ENCODE peak calls at places on chromosome 16, in four cellular contexts. P is progenitor cell of endocrine pancreas, T is GM20000, M is cardiac muscle cell. I is an unnamed sample.

GRCh38 chr16:8173111-8173644 is 417.1 kb downstream of the TMEM114 start:
- DNase-seq in P (peak; percentile 69), T (peak; percentile 34), M (peak; percentile 26), I (peak; percentile 49)

GRCh38 chr16:53154513-53154912 is 99.7 kb downstream of the CHD9 start:
- DNase-seq in P (no peak), T (no peak), M (peak; percentile 11), I (no peak)

GRCh38 chr16:14378131-14378551 is 251.9 kb downstream of the PARN start:
- DNase-seq in P (no peak), T (no peak), M (peak; percentile 47), I (peak; percentile 63)

GRCh38 chr16:28105297-28105696 is 41.8 kb upstream of the GSG1L start:
- DNase-seq in P (no peak), T (no peak), M (no peak), I (no peak)

GRCh38 chr16:8375208-8375607 is 215.1 kb downstream of the TMEM114 start:
- DNase-seq in P (no peak), T (no peak), M (no peak), I (no peak)

GRCh38 chr16:66364117-66364958 is 2.2 kb upstream of the CDH5 start:
- DNase-seq in P (no peak), T (no peak), M (peak; percentile 85), I (no peak)

GRCh38 chr16:46884513-46885293 is 541 bp downstream of the GPT2 start:
- DNase-seq in P (no peak), T (no peak), M (peak; percentile 21), I (no peak)

GRCh38 chr16:74901606-74902005 is 83.3 kb downstream of the WDR59 start:
- DNase-seq in P (no peak), T (no peak), M (no peak), I (no peak)

GRCh38 chr16:30112197-30113030 is 923 bp downstream of the GDPD3 start:
- DNase-seq in P (no peak), T (peak; percentile 81), M (peak; percentile 75), I (peak; percentile 75)

GRCh38 chr16:81567987-81568748 is 123.6 kb downstream of the CMIP start:
- DNase-seq in P (no peak), T (no peak), M (peak; percentile 57), I (peak; percentile 81)

GRCh38 chr16:660459-661183 is 7.3 kb upstream of the RHOT2 start:
- DNase-seq in P (peak; percentile 51), T (peak; percentile 97), M (peak; percentile 86), I (no peak)

GRCh38 chr16:72487283-72487682 is 315.3 kb upstream of the PMFBP1 start:
- DNase-seq in P (no peak), T (no peak), M (no peak), I (no peak)

GRCh38 chr16:66698046-66698445 is 1.5 kb upstream of the CMTM4 start:
- DNase-seq in P (no peak), T (no peak), M (no peak), I (no peak)

GRCh38 chr16:53958481-53958880 is 254.5 kb downstream of the FTO start:
- DNase-seq in P (no peak), T (no peak), M (no peak), I (no peak)

GRCh38 chr16:88349903-88350900 is 32.6 kb upstream of the ZNF469 start:
- DNase-seq in P (no peak), T (no peak), M (no peak), I (no peak)

GRCh38 chr16:20410153-20410723 is 904 bp downstream of the ACSM5 start:
- DNase-seq in P (no peak), T (peak; percentile 48), M (peak; percentile 8), I (no peak)

GRCh38 chr16:52964290-52964689 is 88.4 kb downstream of the CHD9NB start:
- DNase-seq in P (no peak), T (no peak), M (no peak), I (no peak)

GRCh38 chr16:1494129-1494640 is 1.0 kb downstream of the TELO2 start:
- DNase-seq in P (no peak), T (peak; percentile 51), M (peak; percentile 88), I (no peak)

GRCh38 chr16:23578096-23578830 is 17.9 kb downstream of the NDUFAB1 start:
- DNase-seq in P (no peak), T (no peak), M (peak; percentile 67), I (no peak)

GRCh38 chr16:78874241-78874983 is 726.1 kb downstream of the MAF start:
- DNase-seq in P (no peak), T (no peak), M (no peak), I (no peak)

GRCh38 chr16:88785106-88785924 is at the start of gene PIEZO1:
- DNase-seq in P (no peak), T (peak; percentile 95), M (peak; percentile 70), I (peak; percentile 86)

GRCh38 chr16:9370071-9370491 is 278.6 kb downstream of the HAPSTR1 start:
- DNase-seq in P (no peak), T (no peak), M (no peak), I (no peak)

DNA sequence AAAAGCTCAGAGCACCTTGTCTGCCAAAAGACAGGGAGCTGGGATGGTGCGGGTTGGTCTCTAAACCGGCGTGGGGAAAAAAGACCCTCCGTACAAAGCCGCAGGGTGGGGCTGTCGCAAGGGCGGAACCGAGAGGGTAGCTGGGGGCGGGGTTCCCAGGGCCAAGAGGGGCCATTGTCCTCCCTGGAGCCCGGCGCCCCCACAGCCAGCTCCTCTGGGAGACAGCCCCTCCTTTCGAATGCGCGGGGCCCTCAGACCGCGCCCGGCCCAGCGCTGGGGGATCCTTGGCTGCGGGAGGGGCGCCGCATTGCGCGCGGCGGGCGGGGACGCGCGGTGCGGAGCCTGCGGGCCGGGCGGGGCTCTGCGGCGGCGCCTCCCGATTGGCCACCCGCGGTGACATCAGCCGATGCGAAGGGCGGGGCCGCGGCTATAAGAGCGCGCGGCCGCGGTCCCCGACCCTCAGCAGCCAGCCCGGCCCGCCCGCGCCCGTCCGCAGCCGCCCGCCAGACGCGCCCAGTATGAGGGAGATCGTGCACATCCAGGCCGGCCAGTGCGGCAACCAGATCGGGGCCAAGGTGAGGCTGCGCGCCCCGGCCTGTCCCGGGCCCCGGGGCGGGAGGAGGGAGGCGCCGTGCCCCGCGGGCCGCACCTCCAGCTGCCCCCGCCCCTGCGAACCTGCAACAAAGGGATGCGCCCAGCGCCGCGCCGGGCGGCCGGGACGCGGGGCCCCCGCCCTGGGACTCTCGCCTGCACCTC is at the start of gene TUBB3:
- DNase-seq in P (peak; percentile 66), T (peak; percentile 91), M (peak; percentile 86), I (peak; percentile 88)
- TF ChIP-seq CTCF in P (no peak), T (no peak), M (no peak), I (no peak)

DNA sequence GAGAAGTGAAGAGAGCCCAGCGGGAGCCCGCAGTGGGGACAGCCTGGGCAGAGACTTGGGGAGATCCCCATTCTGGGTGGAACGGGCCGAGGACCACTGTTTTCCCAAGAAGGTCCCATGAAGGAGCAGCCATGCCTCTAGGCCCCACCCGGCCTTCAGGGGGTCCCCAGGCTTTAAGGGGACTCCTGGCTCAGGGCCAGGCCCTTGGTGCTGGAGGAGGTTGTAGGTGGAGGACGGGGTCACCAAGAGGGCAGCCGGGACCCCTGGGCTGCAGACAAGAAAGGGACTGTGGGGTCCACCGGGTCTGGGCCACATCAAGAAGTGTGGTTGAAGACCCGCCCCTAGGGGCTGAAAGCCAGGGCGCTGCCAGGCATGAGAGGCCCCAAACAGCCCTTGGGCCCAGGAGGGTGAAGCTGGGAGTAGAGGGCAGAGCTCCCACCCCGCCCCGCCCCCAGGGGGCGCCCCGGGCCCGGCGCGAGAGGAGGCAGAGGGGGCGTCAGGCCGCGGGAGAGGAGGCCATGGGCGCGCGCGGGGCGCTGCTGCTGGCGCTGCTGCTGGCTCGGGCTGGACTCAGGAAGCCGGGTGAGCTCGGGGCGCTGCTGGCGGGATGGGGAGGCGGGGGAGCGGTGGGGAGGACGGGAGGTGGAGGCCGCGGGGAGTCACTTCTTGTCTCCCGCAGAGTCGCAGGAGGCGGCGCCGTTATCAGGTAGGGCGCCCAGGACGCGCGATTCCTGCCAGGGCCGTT is at the start of gene PRSS21:
- DNase-seq in P (no peak), T (no peak), M (no peak), I (no peak)
- TF ChIP-seq CTCF in P (no peak), T (no peak), M (no peak), I (peak; percentile 27)

GRCh38 chr16:80367037-80367658 is 173.6 kb upstream of the DYNLRB2 start:
- DNase-seq in P (no peak), T (no peak), M (no peak), I (no peak)

GRCh38 chr16:80369138-80369537 is 171.7 kb upstream of the DYNLRB2 start:
- DNase-seq in P (no peak), T (no peak), M (no peak), I (no peak)

GRCh38 chr16:80372341-80372740 is 168.5 kb upstream of the DYNLRB2 start:
- DNase-seq in P (no peak), T (no peak), M (no peak), I (no peak)

GRCh38 chr16:80366023-80366422 is 174.8 kb upstream of the DYNLRB2 start:
- DNase-seq in P (no peak), T (no peak), M (no peak), I (no peak)

GRCh38 chr16:80369559-80369958 is 171.2 kb upstream of the DYNLRB2 start:
- DNase-seq in P (peak; percentile 15), T (no peak), M (peak; percentile 43), I (peak; percentile 22)
- TF ChIP-seq CTCF in P (peak; percentile 67), T (peak; percentile 1), M (peak; percentile 36), I (peak; percentile 29)

GRCh38 chr16:84396537-84397008 is 28.2 kb downstream of the ATP2C2 start:
- DNase-seq in P (no peak), T (no peak), M (peak; percentile 14), I (peak; percentile 84)

GRCh38 chr16:84391151-84391873 is 23.0 kb downstream of the ATP2C2 start:
- DNase-seq in P (no peak), T (no peak), M (peak; percentile 27), I (no peak)

GRCh38 chr16:84397090-84397489 is 28.8 kb downstream of the ATP2C2 start:
- DNase-seq in P (no peak), T (no peak), M (no peak), I (no peak)
- TF ChIP-seq CTCF in P (peak; percentile 31), T (no peak), M (peak; percentile 25), I (peak; percentile 57)

I was measured in Calu3.